ENCODE peak calls at places on chromosomes 3 and 15, in five cellular contexts. One of them, this sample, is unnamed.

GRCh38 chr3:14303336-14304100 is 98.9 kb upstream of the SLC6A6 start:
- DNase-seq in CD8-positive, alpha-beta T cell: no peak
- DNase-seq in HCT116: no peak
- DNase-seq in tibial nerve: no peak
- DNase-seq in AG04450: no peak
- DNase-seq in this sample: no peak

GRCh38 chr3:159210336-159210735 is 408.5 kb downstream of the MFSD1 start:
- DNase-seq in CD8-positive, alpha-beta T cell: no peak
- DNase-seq in HCT116: no peak
- DNase-seq in tibial nerve: no peak
- DNase-seq in AG04450: no peak
- DNase-seq in this sample: no peak

GRCh38 chr15:81225161-81225671 is 28.5 kb downstream of the IL16 start:
- DNase-seq in AG04450: no peak
- DNase-seq in CD8-positive, alpha-beta T cell: no peak
- DNase-seq in HCT116: no peak
- DNase-seq in tibial nerve: peak; percentile 61
- DNase-seq in this sample: no peak

GRCh38 chr3:44845528-44846520 is 15.9 kb upstream of the TMEM42 start:
- DNase-seq in HCT116: no peak
- DNase-seq in CD8-positive, alpha-beta T cell: no peak
- DNase-seq in tibial nerve: no peak
- DNase-seq in AG04450: no peak
- DNase-seq in this sample: no peak

GRCh38 chr3:50396502-50396901 is 37.2 kb upstream of the TMEM115 start:
- DNase-seq in HCT116: peak; percentile 55
- DNase-seq in CD8-positive, alpha-beta T cell: no peak
- DNase-seq in AG04450: no peak
- DNase-seq in tibial nerve: no peak
- DNase-seq in this sample: no peak

GRCh38 chr3:152658977-152659376 is 176.0 kb upstream of the P2RY1 start:
- DNase-seq in CD8-positive, alpha-beta T cell: no peak
- DNase-seq in tibial nerve: no peak
- DNase-seq in AG04450: no peak
- DNase-seq in HCT116: no peak
- DNase-seq in this sample: no peak

GRCh38 chr15:33242669-33243191 is 48.2 kb upstream of the FMN1 start:
- DNase-seq in CD8-positive, alpha-beta T cell: no peak
- DNase-seq in HCT116: no peak
- DNase-seq in AG04450: no peak
- DNase-seq in tibial nerve: no peak
- DNase-seq in this sample: no peak

GRCh38 chr3:148079370-148079769 is 618.3 kb upstream of the AGTR1 start:
- DNase-seq in tibial nerve: no peak
- DNase-seq in CD8-positive, alpha-beta T cell: peak; percentile 15
- DNase-seq in HCT116: no peak
- DNase-seq in AG04450: no peak
- DNase-seq in this sample: no peak

GRCh38 chr15:88719654-88720053 is 80.8 kb downstream of the ISG20 start:
- DNase-seq in AG04450: no peak
- DNase-seq in HCT116: no peak
- DNase-seq in CD8-positive, alpha-beta T cell: no peak
- DNase-seq in tibial nerve: no peak
- DNase-seq in this sample: no peak

GRCh38 chr3:17982211-17982880 is 239.9 kb upstream of the TBC1D5 start:
- DNase-seq in AG04450: no peak
- DNase-seq in HCT116: no peak
- DNase-seq in CD8-positive, alpha-beta T cell: no peak
- DNase-seq in tibial nerve: no peak
- DNase-seq in this sample: no peak

GRCh38 chr3:170815340-170815739 is 54.7 kb downstream of the RPL22L1 start:
- DNase-seq in CD8-positive, alpha-beta T cell: no peak
- DNase-seq in tibial nerve: no peak
- DNase-seq in HCT116: peak; percentile 29
- DNase-seq in AG04450: no peak
- DNase-seq in this sample: no peak

GRCh38 chr15:56052389-56053045 is 59.1 kb upstream of the NEDD4 start:
- DNase-seq in HCT116: peak; percentile 57
- DNase-seq in CD8-positive, alpha-beta T cell: no peak
- DNase-seq in AG04450: no peak
- DNase-seq in tibial nerve: no peak
- DNase-seq in this sample: no peak

GRCh38 chr3:16883726-16884083 is 1.1 kb upstream of the PLCL2 start:
- DNase-seq in CD8-positive, alpha-beta T cell: no peak
- DNase-seq in tibial nerve: peak; percentile 27
- DNase-seq in AG04450: no peak
- DNase-seq in HCT116: no peak
- DNase-seq in this sample: no peak

DNA sequence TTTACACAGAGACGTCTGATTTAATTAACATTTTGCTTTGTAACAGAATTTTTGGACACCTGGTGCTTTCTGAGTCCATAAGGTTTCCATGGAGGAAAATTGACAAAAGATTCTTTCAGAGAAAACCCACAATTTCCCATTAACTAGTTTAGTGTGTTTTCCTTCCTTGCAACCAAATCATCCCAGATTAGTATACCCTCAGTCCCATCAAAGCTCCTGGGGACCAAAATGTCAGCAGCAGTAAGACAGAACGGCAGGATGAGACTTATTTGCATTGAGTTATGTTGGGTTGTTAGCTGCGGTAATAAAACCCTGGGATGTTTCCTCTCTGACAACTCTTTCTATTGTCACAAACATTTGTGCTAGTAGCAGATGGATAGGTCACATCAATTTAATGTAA is 32.4 kb upstream of the VPS33B start:
- DNase-seq in CD8-positive, alpha-beta T cell: no peak
- DNase-seq in AG04450: no peak
- DNase-seq in tibial nerve: no peak
- DNase-seq in HCT116: no peak
- DNase-seq in this sample: no peak
- TF ChIP-seq CTCF in CD8-positive, alpha-beta T cell: no peak
- TF ChIP-seq CTCF in AG04450: no peak
- TF ChIP-seq CTCF in tibial nerve: no peak
- TF ChIP-seq CTCF in HCT116: no peak
- TF ChIP-seq CTCF in this sample: no peak

DNA sequence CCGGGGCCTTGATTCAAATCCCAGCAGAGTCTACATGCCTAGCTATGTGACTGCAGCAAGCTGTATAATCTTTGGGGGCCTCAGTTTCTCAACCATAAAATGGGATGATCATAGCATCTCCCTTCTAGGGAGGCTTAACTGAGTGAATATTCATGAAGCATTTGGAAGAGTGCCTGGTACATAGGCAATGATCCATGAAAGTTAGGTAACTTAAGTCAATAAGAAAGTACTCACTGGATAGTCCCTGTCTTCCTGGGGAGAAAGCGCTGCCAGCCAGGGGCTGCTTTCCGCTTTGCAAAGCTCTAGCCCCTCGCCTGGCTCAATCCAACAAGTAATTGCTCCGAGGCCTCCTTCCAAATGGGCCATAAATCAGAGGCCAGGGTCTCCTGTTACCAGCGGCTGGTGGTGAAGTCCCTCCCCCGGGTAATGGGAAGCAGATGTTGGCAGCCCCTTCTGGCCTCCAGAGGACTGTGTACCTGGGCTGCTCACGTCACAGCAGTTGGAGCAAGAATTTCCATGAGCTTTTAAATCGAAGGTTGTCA is 521.9 kb upstream of the PROK2 start:
- DNase-seq in AG04450: no peak
- DNase-seq in tibial nerve: no peak
- DNase-seq in HCT116: no peak
- DNase-seq in CD8-positive, alpha-beta T cell: no peak
- DNase-seq in this sample: no peak
- TF ChIP-seq CTCF in AG04450: no peak
- TF ChIP-seq CTCF in tibial nerve: no peak
- TF ChIP-seq CTCF in HCT116: no peak
- TF ChIP-seq CTCF in CD8-positive, alpha-beta T cell: no peak
- TF ChIP-seq CTCF in this sample: no peak

DNA sequence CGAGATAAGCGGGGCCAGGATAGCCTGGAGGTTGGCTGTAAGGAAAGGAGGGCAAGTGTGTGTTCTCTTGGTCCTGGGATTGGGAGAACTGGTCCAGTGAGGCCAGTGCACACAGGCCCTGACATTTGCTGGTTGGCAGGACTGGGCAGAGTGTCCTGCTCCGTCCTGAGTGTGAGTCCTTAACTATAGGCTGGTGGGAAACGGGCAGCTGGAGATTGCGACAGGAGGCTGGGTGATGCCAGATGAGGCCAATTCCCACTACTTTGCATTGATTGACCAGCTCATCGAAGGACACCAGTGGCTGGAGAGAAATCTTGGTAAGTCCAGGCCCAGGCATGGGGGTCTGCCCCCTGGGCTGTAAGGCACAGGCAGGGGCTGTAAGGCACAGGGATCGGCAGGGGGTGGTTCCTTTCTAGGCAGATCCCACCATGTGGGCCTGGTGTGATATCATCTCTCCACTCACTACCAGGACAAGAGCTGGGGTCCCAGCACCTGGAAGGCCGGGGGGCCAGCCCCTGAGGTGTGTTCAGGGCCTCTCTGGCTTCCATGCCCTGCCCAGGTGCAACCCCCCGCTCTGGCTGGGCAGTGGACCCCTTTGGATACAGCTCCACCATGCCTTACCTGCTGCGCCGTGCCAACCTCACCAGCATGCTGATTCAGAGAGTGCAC is 3.2 kb downstream of the MAN2A2 start:
- DNase-seq in AG04450: no peak
- DNase-seq in HCT116: no peak
- DNase-seq in CD8-positive, alpha-beta T cell: no peak
- DNase-seq in tibial nerve: no peak
- DNase-seq in this sample: no peak
- TF ChIP-seq CTCF in AG04450: no peak
- TF ChIP-seq CTCF in HCT116: no peak
- TF ChIP-seq CTCF in CD8-positive, alpha-beta T cell: no peak
- TF ChIP-seq CTCF in tibial nerve: no peak
- TF ChIP-seq CTCF in this sample: no peak

DNA sequence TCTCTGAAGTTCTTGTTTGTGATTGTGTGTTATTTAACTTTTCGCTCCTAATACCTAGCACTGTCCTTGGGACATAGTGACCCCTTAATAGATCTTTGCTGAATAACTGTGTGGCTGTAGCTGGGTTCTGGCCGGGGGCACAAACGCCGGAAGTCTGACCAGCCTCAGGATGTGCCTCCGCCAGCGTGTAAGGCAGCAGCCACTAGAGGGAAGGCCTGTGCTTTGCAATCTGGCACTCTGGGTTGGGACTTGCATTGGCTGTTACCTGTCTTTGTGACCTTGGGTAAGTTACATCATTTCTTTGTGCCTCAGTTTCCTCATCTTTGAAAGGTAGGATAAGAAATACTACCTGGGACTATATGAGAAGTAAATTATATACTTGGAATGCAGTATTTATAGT is 158.7 kb downstream of the GHSR start:
- DNase-seq in AG04450: no peak
- DNase-seq in HCT116: no peak
- DNase-seq in CD8-positive, alpha-beta T cell: no peak
- DNase-seq in tibial nerve: peak; percentile 30
- DNase-seq in this sample: no peak
- TF ChIP-seq CTCF in AG04450: peak; percentile 24
- TF ChIP-seq CTCF in HCT116: peak; percentile 48
- TF ChIP-seq CTCF in CD8-positive, alpha-beta T cell: no peak
- TF ChIP-seq CTCF in tibial nerve: no peak
- TF ChIP-seq CTCF in this sample: peak; percentile 43

GRCh38 chr15:70698991-70699390 is 64.4 kb downstream of the UACA start:
- DNase-seq in CD8-positive, alpha-beta T cell: no peak
- DNase-seq in AG04450: no peak
- DNase-seq in HCT116: no peak
- DNase-seq in tibial nerve: no peak
- DNase-seq in this sample: no peak
- TF ChIP-seq CTCF in CD8-positive, alpha-beta T cell: no peak
- TF ChIP-seq CTCF in AG04450: no peak
- TF ChIP-seq CTCF in HCT116: no peak
- TF ChIP-seq CTCF in tibial nerve: no peak
- TF ChIP-seq CTCF in this sample: no peak

GRCh38 chr3:141575879-141576743 is 89.3 kb downstream of the RASA2 start:
- DNase-seq in tibial nerve: no peak
- DNase-seq in HCT116: no peak
- DNase-seq in AG04450: no peak
- DNase-seq in CD8-positive, alpha-beta T cell: no peak
- DNase-seq in this sample: no peak
- TF ChIP-seq CTCF in tibial nerve: peak; percentile 44
- TF ChIP-seq CTCF in HCT116: peak; percentile 56
- TF ChIP-seq CTCF in AG04450: peak; percentile 64
- TF ChIP-seq CTCF in CD8-positive, alpha-beta T cell: peak; percentile 62
- TF ChIP-seq CTCF in this sample: peak; percentile 69